ENCODE peak calls at places on chromosomes 12 and 14, in six cellular contexts. N is astrocyte of the spinal cord; C is PC-3; G is cardiac fibroblast; Q is A549; B is CD8-positive, alpha-beta T cell. W is an unnamed sample.

GRCh38 chr12:11580125-11580751 is 69.2 kb upstream of the ETV6 start:
- DNase-seq in C (peak), B (no peak), G (peak), N (peak), Q (no peak), W (peak)

GRCh38 chr12:53190108-53190729 is 9.5 kb upstream of the CSAD start:
- DNase-seq in C (peak), G (peak), Q (peak), N (peak), B (peak), W (no peak)

GRCh38 chr12:52608826-52609630 is 7.8 kb upstream of the KRT72 start:
- DNase-seq in Q (no peak), G (no peak), N (no peak), B (peak), C (no peak), W (no peak)

GRCh38 chr12:124852329-124852831 is 11.3 kb downstream of the SCARB1 start:
- DNase-seq in N (no peak), Q (no peak), B (no peak), G (peak), C (no peak), W (no peak)

GRCh38 chr14:101916816-101917412 is 47.5 kb upstream of the DYNC1H1 start:
- DNase-seq in Q (no peak), G (no peak), C (no peak), N (no peak), B (no peak), W (no peak)

GRCh38 chr12:130787445-130788410 is 51.3 kb downstream of the STX2 start:
- DNase-seq in Q (no peak), N (peak), C (no peak), B (no peak), G (peak), W (no peak)

GRCh38 chr14:50532502-50533313 is at the start of gene MAP4K5:
- DNase-seq in N (peak), B (peak), G (peak), Q (peak), C (peak), W (peak)

GRCh38 chr12:6074394-6074793 is 50.1 kb downstream of the VWF start:
- DNase-seq in Q (no peak), C (no peak), B (peak), G (no peak), N (peak), W (no peak)

GRCh38 chr14:47278233-47278842 is 397.1 kb downstream of the MDGA2 start:
- DNase-seq in Q (peak), C (peak), G (peak), B (no peak), N (peak), W (no peak)

GRCh38 chr14:91882369-91882768 is 15.0 kb upstream of the TC2N start:
- DNase-seq in B (no peak), G (no peak), Q (no peak), N (no peak), C (no peak), W (no peak)

GRCh38 chr12:78951746-78952532 is 87.4 kb downstream of the SYT1 start:
- DNase-seq in N (peak), B (no peak), Q (no peak), G (peak), C (peak), W (no peak)

GRCh38 chr14:89356496-89356895 is 60.5 kb downstream of the FOXN3 start:
- DNase-seq in G (no peak), B (no peak), N (no peak), C (no peak), Q (no peak), W (no peak)

GRCh38 chr12:76026643-76027063 is 4.9 kb downstream of the PHLDA1 start:
- DNase-seq in N (peak), Q (no peak), G (peak), C (peak), B (no peak), W (no peak)

GRCh38 chr12:39239484-39240143 is 203.3 kb downstream of the KIF21A start:
- DNase-seq in G (peak), C (peak), N (peak), B (no peak), Q (no peak), W (no peak)

GRCh38 chr14:76498976-76499375 is 123.0 kb downstream of the ESRRB start:
- DNase-seq in G (no peak), B (no peak), C (no peak), N (no peak), Q (no peak), W (no peak)

GRCh38 chr12:103501447-103501846 is 5.7 kb upstream of the C12orf42 start:
- DNase-seq in G (no peak), C (no peak), N (no peak), Q (no peak), B (no peak), W (no peak)

GRCh38 chr14:93719234-93719633 is 69.1 kb downstream of the PRIMA1 start:
- DNase-seq in G (no peak), C (no peak), N (no peak), Q (no peak), B (no peak), W (no peak)

GRCh38 chr12:56160160-56160763 is 2.1 kb downstream of the MYL6 start:
- DNase-seq in N (no peak), Q (no peak), C (peak), B (peak), G (peak), W (no peak)

GRCh38 chr14:103041464-103041863 is 15.9 kb downstream of the CDC42BPB start:
- DNase-seq in N (no peak), Q (no peak), G (no peak), C (no peak), B (no peak), W (no peak)

GRCh38 chr14:74502236-74503019 is 8.9 kb downstream of the ISCA2 start:
- DNase-seq in N (no peak), C (peak), Q (peak), B (no peak), G (peak), W (no peak)

GRCh38 chr14:69685217-69685616 is 73.8 kb downstream of the SUSD6 start:
- DNase-seq in Q (no peak), N (no peak), B (peak), C (peak), G (peak), W (no peak)

GRCh38 chr12:88993655-88994054 is 358.6 kb downstream of the DUSP6 start:
- DNase-seq in B (no peak), Q (peak), C (peak), G (peak), N (peak), W (peak)

GRCh38 chr12:94929780-94930179 is 73.7 kb downstream of the NDUFA12 start:
- DNase-seq in B (no peak), Q (no peak), G (no peak), C (no peak), N (no peak), W (no peak)

GRCh38 chr12:82415402-82415801 is 57.1 kb downstream of the METTL25 start:
- DNase-seq in B (no peak), C (no peak), N (peak), Q (no peak), G (peak), W (no peak)

GRCh38 chr12:54159140-54159539 is 29.6 kb downstream of the SMUG1 start:
- DNase-seq in Q (no peak), B (no peak), G (no peak), N (no peak), C (no peak), W (no peak)

GRCh38 chr14:91872011-91872476 is 4.7 kb upstream of the TC2N start:
- DNase-seq in Q (no peak), G (peak), B (peak), N (no peak), C (peak), W (no peak)

GRCh38 chr14:35512765-35513164 is 21.2 kb upstream of the INSM2 start:
- DNase-seq in B (no peak), N (no peak), G (no peak), Q (no peak), C (no peak), W (no peak)

GRCh38 chr12:65881348-65881961 is 57.2 kb downstream of the HMGA2 start:
- DNase-seq in G (peak), N (peak), B (no peak), Q (no peak), C (no peak), W (peak)

GRCh38 chr12:116294464-116295002 is 17.0 kb upstream of the MED13L start:
- DNase-seq in G (no peak), Q (no peak), B (no peak), C (no peak), N (no peak), W (no peak)

GRCh38 chr14:69284170-69284569 is 24.2 kb downstream of the GALNT16 start:
- DNase-seq in G (no peak), N (no peak), C (no peak), Q (no peak), B (no peak), W (no peak)

GRCh38 chr12:45549503-45549902 is 180.0 kb upstream of the ARID2 start:
- DNase-seq in G (no peak), N (no peak), C (no peak), Q (no peak), B (no peak), W (no peak)

GRCh38 chr12:106300761-106301160 is 1.8 kb upstream of the TCP11L2 start:
- DNase-seq in B (no peak), N (no peak), G (no peak), C (peak), Q (no peak), W (no peak)
- H3K4me3 ChIP-seq in B (no peak), N (no peak), G (no peak), C (no peak), Q (no peak), W (no peak)

GRCh38 chr12:13208533-13209278 is 12.2 kb downstream of the EMP1 start:
- DNase-seq in N (no peak), C (peak), B (no peak), G (peak), Q (peak), W (no peak)
- TF ChIP-seq CTCF in N (peak), C (peak), B (no peak), G (peak), Q (peak), W (peak)

GRCh38 chr14:90573385-90574105 is 176.7 kb downstream of the CALM1 start:
- DNase-seq in N (no peak), C (no peak), B (no peak), Q (no peak), G (no peak), W (no peak)

GRCh38 chr14:90576581-90576980 is 179.8 kb downstream of the CALM1 start:
- DNase-seq in Q (no peak), B (no peak), N (peak), G (peak), C (no peak), W (peak)

GRCh38 chr14:90575781-90576180 is 179.0 kb downstream of the CALM1 start:
- DNase-seq in G (no peak), B (no peak), N (no peak), Q (no peak), C (no peak), W (no peak)

GRCh38 chr14:90575336-90575735 is 178.5 kb downstream of the CALM1 start:
- DNase-seq in G (no peak), N (no peak), C (no peak), B (no peak), Q (no peak), W (no peak)

GRCh38 chr14:90574640-90575131 is 177.9 kb downstream of the CALM1 start:
- DNase-seq in C (no peak), Q (no peak), G (no peak), N (no peak), B (no peak), W (no peak)
- H3K4me3 ChIP-seq in C (no peak), Q (no peak), G (no peak), N (no peak), B (no peak), W (no peak)

GRCh38 chr14:56172074-56172473 is 53.9 kb downstream of the PELI2 start:
- DNase-seq in C (no peak), B (no peak), Q (no peak), N (no peak), G (no peak), W (no peak)

GRCh38 chr14:56172571-56172971 is 54.4 kb downstream of the PELI2 start:
- DNase-seq in B (no peak), C (peak), N (peak), Q (no peak), G (peak), W (peak)

GRCh38 chr14:56170877-56171422 is 52.7 kb downstream of the PELI2 start:
- DNase-seq in C (no peak), N (no peak), B (no peak), G (no peak), Q (no peak), W (no peak)

GRCh38 chr14:56175773-56176172 is 57.6 kb downstream of the PELI2 start:
- DNase-seq in N (no peak), C (no peak), Q (no peak), B (no peak), G (no peak), W (no peak)

GRCh38 chr14:56173360-56173922 is 55.2 kb downstream of the PELI2 start:
- DNase-seq in Q (no peak), B (no peak), C (no peak), G (no peak), N (no peak), W (no peak)
- TF ChIP-seq CTCF in Q (no peak), B (no peak), C (no peak), G (no peak), N (no peak), W (no peak)

GRCh38 chr14:22597265-22597664 is 835 bp upstream of the ABHD4 start:
- DNase-seq in Q (no peak), G (no peak), C (no peak), B (no peak), N (no peak), W (no peak)
- H3K4me3 ChIP-seq in Q (peak), G (no peak), C (peak), B (no peak), N (no peak), W (no peak)

GRCh38 chr12:81128930-81129554 is 51.2 kb downstream of the ACSS3 start:
- DNase-seq in N (peak), G (peak), C (peak), B (no peak), Q (peak), W (peak)
- TF ChIP-seq CTCF in N (peak), G (peak), C (peak), B (peak), Q (peak), W (peak)

DNA sequence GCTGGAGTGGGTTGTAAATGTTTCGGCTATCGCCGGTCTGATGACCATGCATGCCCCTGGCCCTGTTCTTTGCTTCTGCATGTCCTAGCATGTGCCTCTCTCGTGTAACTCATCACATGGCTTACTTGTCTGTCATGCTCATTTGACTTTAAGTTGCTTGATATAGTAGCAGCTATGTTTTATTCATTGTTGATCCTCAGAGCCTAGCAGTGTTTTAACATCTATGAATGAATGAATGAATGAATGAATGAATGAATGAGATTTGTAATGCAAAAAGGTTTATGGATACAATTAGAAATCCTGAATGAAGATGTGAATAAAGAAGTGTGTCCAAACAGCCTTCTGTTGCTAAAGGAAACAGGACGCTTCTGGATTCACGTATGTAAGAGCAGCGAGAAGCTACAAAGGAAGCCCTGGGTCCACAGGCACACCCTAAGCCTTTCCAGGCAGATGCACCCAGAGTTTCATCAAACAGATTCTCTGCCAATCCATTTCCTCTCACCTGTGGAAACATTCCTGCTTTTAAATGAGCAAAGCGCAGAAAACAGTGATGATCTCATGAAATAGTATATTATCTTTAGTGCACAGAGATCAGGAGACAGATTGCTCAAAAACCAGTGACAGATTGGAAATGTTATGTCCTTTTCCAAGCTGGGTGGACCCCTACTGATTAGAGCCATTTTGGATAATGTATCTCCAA is 3.4 kb downstream of the GSG1 start:
- DNase-seq in B (no peak), C (no peak), G (no peak), N (peak), Q (no peak), W (no peak)
- H3K4me3 ChIP-seq in B (no peak), C (peak), G (no peak), N (no peak), Q (no peak), W (no peak)

GRCh38 chr14:97298331-97298730 is 501.1 kb downstream of the VRK1 start:
- DNase-seq in C (peak), Q (no peak), B (no peak), N (no peak), G (no peak), W (no peak)

GRCh38 chr14:97295108-97295710 is 498.0 kb downstream of the VRK1 start:
- DNase-seq in N (no peak), G (no peak), B (no peak), C (no peak), Q (no peak), W (no peak)

GRCh38 chr14:97301931-97302559 is 504.9 kb downstream of the VRK1 start:
- DNase-seq in N (no peak), C (no peak), B (no peak), Q (no peak), G (no peak), W (no peak)

GRCh38 chr14:97298775-97299174 is 501.6 kb downstream of the VRK1 start:
- DNase-seq in G (no peak), B (no peak), C (no peak), N (no peak), Q (no peak), W (no peak)

GRCh38 chr14:97299661-97300060 is 502.5 kb downstream of the VRK1 start:
- DNase-seq in C (no peak), N (no peak), G (no peak), B (peak), Q (no peak), W (no peak)
- TF ChIP-seq CTCF in C (peak), N (no peak), G (no peak), B (no peak), Q (no peak), W (no peak)

DNA sequence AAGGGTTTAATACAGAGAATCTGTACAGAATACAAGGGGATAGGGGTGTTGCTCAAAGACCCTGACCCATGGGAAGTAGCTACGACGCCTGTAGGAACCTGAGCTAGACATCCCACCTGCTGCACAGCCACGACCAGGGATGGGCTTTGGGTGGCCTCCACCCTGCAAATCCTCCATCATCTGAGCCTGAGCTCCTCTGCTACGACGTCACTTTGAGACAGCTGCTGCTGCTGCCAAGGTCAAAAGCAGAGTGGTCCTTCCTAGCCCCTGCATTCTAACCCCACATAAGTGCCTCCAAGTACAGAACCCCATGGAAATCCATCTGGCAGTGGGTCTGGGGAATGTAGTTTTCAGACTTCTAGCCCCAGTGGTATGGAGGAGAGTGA is 43.7 kb downstream of the JAG2 start:
- DNase-seq in B (no peak), Q (no peak), G (no peak), N (no peak), C (no peak), W (no peak)
- H3K4me3 ChIP-seq in B (no peak), Q (no peak), G (no peak), N (no peak), C (no peak), W (no peak)

W was measured in AG09309.